ENCODE peak calls at places on chromosomes 5 and 9, in eight cellular contexts. A is GM12878, U is HCT116, H is HepG2, R is Panc1, K is K562, M is GM23338, N is upper lobe of left lung. Z is an unnamed sample. For H3K27me3, the result is how much of the 10 kb centered on the place peaks cover.

GRCh38 chr9:101325053-101325452 is 59.8 kb downstream of the BAAT start:
- ATAC-seq in A (no peak), U (no peak), H (peak), R (no peak), K (no peak), M (no peak), N (peak), Z (no peak)

GRCh38 chr5:52964138-52964537 is 25.0 kb upstream of the ITGA2 start:
- ATAC-seq in A (no peak), U (peak), H (peak), R (peak), K (no peak), M (no peak), N (no peak), Z (peak)

GRCh38 chr9:33113799-33114547 is 37.5 kb upstream of the SMU1 start:
- ATAC-seq in A (no peak), U (no peak), H (no peak), R (no peak), K (no peak), M (no peak), N (no peak), Z (no peak)

GRCh38 chr9:14216612-14217194 is 97.2 kb downstream of the NFIB start:
- ATAC-seq in A (no peak), U (no peak), H (no peak), R (no peak), K (no peak), M (no peak), N (no peak), Z (no peak)

GRCh38 chr5:134957920-134958608 is 9.6 kb upstream of the CATSPER3 start:
- ATAC-seq in A (no peak), U (no peak), H (peak), R (no peak), K (no peak), M (peak), N (no peak), Z (no peak)

GRCh38 chr9:119509291-119509905 is 140.2 kb upstream of the BRINP1 start:
- ATAC-seq in A (no peak), U (no peak), H (no peak), R (no peak), K (no peak), M (no peak), N (no peak), Z (no peak)

GRCh38 chr9:93673271-93673843 is 97.0 kb downstream of the PHF2 start:
- ATAC-seq in A (no peak), U (no peak), H (no peak), R (peak), K (no peak), M (no peak), N (peak), Z (no peak)

GRCh38 chr5:15366676-15367391 is 133.1 kb upstream of the FBXL7 start:
- ATAC-seq in A (no peak), U (no peak), H (no peak), R (no peak), K (no peak), M (no peak), N (peak), Z (peak)

GRCh38 chr5:66646570-66646969 is 50.4 kb downstream of the MAST4 start:
- ATAC-seq in A (no peak), U (no peak), H (no peak), R (no peak), K (no peak), M (no peak), N (peak), Z (peak)

GRCh38 chr5:149747833-149748366 is 17.8 kb downstream of the PPARGC1B start:
- ATAC-seq in A (peak), U (no peak), H (peak), R (no peak), K (no peak), M (no peak), N (peak), Z (no peak)

GRCh38 chr5:145834554-145834916 is 607 bp downstream of the PRELID2 start:
- ATAC-seq in A (no peak), U (no peak), H (no peak), R (peak), K (peak), M (no peak), N (peak), Z (peak)

GRCh38 chr5:80154749-80155148 is 101.1 kb downstream of the SERINC5 start:
- ATAC-seq in A (no peak), U (no peak), H (no peak), R (no peak), K (no peak), M (no peak), N (no peak), Z (no peak)

GRCh38 chr5:168217497-168217896 is 73.9 kb upstream of the WWC1 start:
- ATAC-seq in A (no peak), U (no peak), H (no peak), R (no peak), K (no peak), M (no peak), N (no peak), Z (no peak)

GRCh38 chr9:127954831-127955293 is 17.2 kb upstream of the DPM2 start:
- ATAC-seq in A (no peak), U (no peak), H (no peak), R (peak), K (no peak), M (peak), N (no peak), Z (no peak)

GRCh38 chr5:4410151-4410550 is 730.0 kb upstream of the ADAMTS16 start:
- ATAC-seq in A (no peak), U (no peak), H (no peak), R (no peak), K (no peak), M (no peak), N (no peak), Z (no peak)

GRCh38 chr5:68424799-68425537 is 209.4 kb downstream of the PIK3R1 start:
- ATAC-seq in A (peak), U (peak), H (no peak), R (no peak), K (no peak), M (no peak), N (peak), Z (no peak)

GRCh38 chr5:156963125-156963524 is at the start of gene TIMD4:
- ATAC-seq in A (no peak), U (no peak), H (no peak), R (no peak), K (no peak), M (no peak), N (peak), Z (peak)

GRCh38 chr9:121972501-121972981 is 120.6 kb downstream of the TTLL11 start:
- ATAC-seq in A (peak), U (peak), H (no peak), R (peak), K (no peak), M (no peak), N (peak), Z (no peak)

GRCh38 chr9:13491493-13492424 is 212.3 kb upstream of the MPDZ start:
- ATAC-seq in A (no peak), U (no peak), H (no peak), R (no peak), K (no peak), M (peak), N (no peak), Z (no peak)

DNA sequence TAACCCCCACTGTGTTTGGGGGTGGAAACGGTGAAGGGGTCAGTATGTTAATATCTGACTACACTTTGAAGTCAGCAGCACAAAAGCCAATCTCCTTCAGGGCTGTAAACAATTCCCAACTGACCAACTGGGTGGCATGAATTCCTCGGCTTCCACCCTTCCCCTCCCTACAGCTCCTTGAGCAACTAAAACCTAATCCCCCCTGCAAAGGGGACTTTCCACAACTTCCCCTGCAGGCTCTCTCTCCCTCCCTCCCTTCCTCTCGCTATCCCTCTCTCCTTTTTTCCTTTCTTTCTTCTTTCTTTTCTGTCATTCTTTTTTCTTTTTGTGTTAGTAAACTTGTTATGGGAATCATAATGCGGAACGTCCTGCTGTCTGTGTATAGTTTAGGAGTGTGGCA is 65.1 kb upstream of the PTCH1 start:
- ATAC-seq in A (no peak), U (no peak), H (no peak), R (no peak), K (no peak), M (peak), N (no peak), Z (no peak)
- H3K4me3 ChIP-seq in A (no peak), U (no peak), H (no peak), R (no peak), K (no peak), M (no peak), N (no peak), Z (no peak)

GRCh38 chr9:113805753-113806152 is 70.4 kb upstream of the ZNF618 start:
- ATAC-seq in A (no peak), U (no peak), H (no peak), R (no peak), K (no peak), M (no peak), N (no peak), Z (no peak)

GRCh38 chr9:113803811-113804589 is 72.1 kb upstream of the ZNF618 start:
- ATAC-seq in A (no peak), U (no peak), H (no peak), R (no peak), K (no peak), M (no peak), N (no peak), Z (no peak)

GRCh38 chr9:113807173-113808061 is 68.7 kb upstream of the ZNF618 start:
- ATAC-seq in A (peak), U (peak), H (peak), R (peak), K (peak), M (peak), N (peak), Z (peak)

GRCh38 chr9:113808391-113809191 is 67.5 kb upstream of the ZNF618 start:
- ATAC-seq in A (no peak), U (peak), H (no peak), R (no peak), K (peak), M (no peak), N (peak), Z (peak)

DNA sequence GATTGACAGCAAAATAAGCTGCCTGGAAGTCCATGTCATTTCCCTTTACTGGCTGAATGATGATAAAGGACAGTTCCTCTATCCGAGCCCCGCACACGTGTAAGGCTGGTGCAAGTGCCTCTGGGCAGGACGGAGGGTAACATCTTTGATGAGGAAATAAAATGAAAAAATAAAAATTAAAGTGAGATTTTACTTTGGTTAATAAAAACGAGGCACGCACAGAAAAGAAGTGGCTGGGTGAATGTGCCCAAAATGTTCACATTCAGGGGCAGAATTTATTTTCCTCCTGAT is 67.0 kb upstream of the ZNF618 start:
- ATAC-seq in A (no peak), U (no peak), H (no peak), R (no peak), K (no peak), M (no peak), N (no peak), Z (no peak)
- TF ChIP-seq POLR2AphosphoS5 in A (no peak), U (no peak), H (no peak), R (no peak), K (no peak), M (no peak), N (no peak), Z (no peak)

GRCh38 chr5:159106569-159107282 is 7.0 kb upstream of the EBF1 start:
- ATAC-seq in A (peak), U (peak), H (peak), R (peak), K (peak), M (peak), N (peak), Z (peak)
- H3K27me3 ChIP-seq in A (under half), U (half or more), H (under half), R (under half), K (under half), M (half or more), N (under half), Z (half or more)

DNA sequence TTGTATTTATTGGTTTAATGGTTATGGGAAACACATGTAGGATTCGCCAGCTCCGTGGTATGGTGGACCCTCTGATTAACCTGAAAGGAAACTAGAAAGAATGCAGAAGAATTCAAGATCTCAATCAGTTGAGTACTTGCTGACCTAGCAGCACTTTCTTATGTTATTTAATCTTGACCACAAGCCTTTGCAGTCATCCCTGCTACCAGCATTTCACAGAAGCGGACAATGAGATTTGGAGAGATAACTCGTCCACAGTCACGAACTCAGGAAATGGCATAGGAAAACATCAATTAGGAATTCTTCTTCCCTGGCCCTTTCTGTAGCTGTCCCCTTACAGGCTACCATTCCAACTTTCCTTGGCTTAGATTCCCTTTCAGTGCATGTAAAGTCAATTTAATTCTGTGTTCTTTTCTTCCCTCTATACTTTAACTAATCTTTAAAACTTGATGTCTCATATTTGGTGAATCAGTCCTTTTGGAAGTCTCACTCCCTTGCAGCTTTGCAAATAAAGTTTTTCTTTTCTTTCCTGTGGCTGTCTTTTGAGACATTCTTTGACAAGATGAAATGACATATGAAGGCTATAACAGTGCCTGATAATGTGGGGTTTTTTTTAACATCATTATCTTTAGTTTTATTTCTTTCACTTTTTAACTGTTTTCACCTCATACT is 1.3 kb upstream of the SLC44A1 start:
- ATAC-seq in A (no peak), U (no peak), H (no peak), R (no peak), K (no peak), M (no peak), N (no peak), Z (no peak)
- H3K4me3 ChIP-seq in A (no peak), U (no peak), H (no peak), R (no peak), K (no peak), M (peak), N (no peak), Z (no peak)

DNA sequence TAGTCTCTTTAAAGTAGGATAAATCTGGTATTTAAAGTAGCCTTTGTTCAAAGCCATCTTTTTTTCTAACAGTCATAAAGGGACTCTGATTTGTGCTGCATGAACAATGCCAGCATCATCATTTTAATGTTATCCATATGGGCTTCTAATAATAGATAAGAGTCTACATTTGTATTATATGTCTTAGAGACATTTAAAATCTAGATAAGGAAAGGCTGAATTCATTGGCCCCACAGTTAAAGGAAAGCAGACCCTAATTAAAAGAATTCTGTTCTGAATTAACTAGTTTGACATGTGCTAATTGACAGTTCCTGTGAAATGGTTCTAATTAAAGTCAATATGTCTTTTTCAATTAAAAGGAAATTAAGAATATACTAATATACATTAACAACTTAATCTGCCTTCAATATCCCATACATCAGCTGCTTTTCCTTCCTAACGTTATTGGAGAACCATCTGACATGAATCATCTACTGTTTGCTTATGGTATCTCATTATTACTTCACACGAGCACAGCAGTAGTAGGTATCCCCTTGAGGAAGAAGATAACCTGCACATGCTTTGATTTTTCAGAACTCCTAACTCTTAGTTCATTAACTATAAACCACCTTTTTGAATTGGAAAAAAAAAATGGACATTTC is 104.7 kb downstream of the NR2F1-AS1 start:
- ATAC-seq in A (no peak), U (no peak), H (no peak), R (no peak), K (no peak), M (no peak), N (no peak), Z (no peak)
- TF ChIP-seq POLR2AphosphoS5 in A (no peak), U (no peak), H (no peak), R (no peak), K (no peak), M (no peak), N (no peak), Z (no peak)

DNA sequence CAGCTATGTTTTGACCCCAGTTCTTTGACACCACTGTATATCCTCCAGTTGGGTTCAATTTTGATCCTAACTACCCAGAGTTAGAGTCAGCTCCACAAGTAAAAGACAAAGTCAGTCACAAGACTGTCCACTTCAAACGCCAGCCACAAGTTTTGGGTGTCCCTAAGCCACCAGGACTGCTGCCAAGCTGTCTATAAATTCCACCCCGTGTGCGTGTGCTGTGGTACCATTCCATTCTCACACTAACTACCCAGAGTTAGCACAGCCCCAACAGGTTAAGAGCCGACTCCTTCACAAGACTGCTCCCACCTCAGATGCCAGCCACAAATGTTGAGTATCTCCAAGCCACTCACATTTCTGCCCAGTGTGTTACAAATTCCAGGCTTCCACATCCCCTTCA is 56.7 kb downstream of the APC start:
- ATAC-seq in A (no peak), U (no peak), H (no peak), R (no peak), K (peak), M (no peak), N (no peak), Z (no peak)
- H3K27me3 ChIP-seq in A (under half), U (under half), H (under half), R (under half), K (under half), M (under half), N (under half), Z (under half)